ENCODE peak calls at places on chromosomes 7 and 10, in six cellular contexts. Z, C, O, W, P and U are unnamed samples.

GRCh38 chr7:102890292-102890970 is 22.4 kb upstream of the LRRC17 start:
- DNase-seq in Z (no peak), C (no peak), O (no peak), W (no peak), P (no peak), U (peak; percentile 88)

GRCh38 chr10:100100651-100101525 is 19.2 kb upstream of the CPN1 start:
- DNase-seq in Z (no peak), C (no peak), O (no peak), W (no peak), P (no peak), U (peak; percentile 25)

GRCh38 chr10:21517134-21517982 is 8.1 kb downstream of the SKIDA1 start:
- DNase-seq in Z (peak; percentile 89), C (no peak), O (no peak), W (peak; percentile 71), P (peak; percentile 65), U (peak; percentile 69)

GRCh38 chr7:87853237-87853864 is 22.8 kb downstream of the SLC25A40 start:
- DNase-seq in Z (no peak), C (no peak), O (no peak), W (no peak), P (no peak), U (peak; percentile 15)

GRCh38 chr10:92419740-92420553 is 129.0 kb downstream of the MARCHF5 start:
- DNase-seq in Z (no peak), C (peak; percentile 77), O (no peak), W (peak; percentile 33), P (peak; percentile 56), U (no peak)

GRCh38 chr7:135773451-135773850 is 24.8 kb upstream of the FAM180A start:
- DNase-seq in Z (no peak), C (no peak), O (no peak), W (no peak), P (no peak), U (no peak)

GRCh38 chr10:94641480-94641879 is 42.0 kb upstream of the CYP2C18 start:
- DNase-seq in Z (no peak), C (no peak), O (no peak), W (no peak), P (no peak), U (no peak)

GRCh38 chr10:90372442-90372841 is 485.4 kb downstream of the HTR7 start:
- DNase-seq in Z (no peak), C (no peak), O (no peak), W (no peak), P (no peak), U (no peak)

GRCh38 chr7:70098133-70098561 is 499.9 kb downstream of the AUTS2 start:
- DNase-seq in Z (no peak), C (no peak), O (no peak), W (no peak), P (no peak), U (peak; percentile 6)

GRCh38 chr10:103451871-103452713 is at the start of gene CALHM2:
- DNase-seq in Z (peak; percentile 93), C (peak; percentile 92), O (no peak), W (peak; percentile 71), P (peak; percentile 27), U (no peak)
- TF ChIP-seq POLR2A in Z (no peak), C (no peak), O (no peak), W (no peak), P (no peak), U (no peak)

GRCh38 chr10:77910524-77911145 is 15.9 kb downstream of the DLG5 start:
- DNase-seq in Z (no peak), C (no peak), O (no peak), W (no peak), P (peak; percentile 51), U (no peak)
- TF ChIP-seq POLR2A in Z (no peak), C (no peak), O (no peak), W (no peak), P (no peak), U (no peak)

GRCh38 chr10:46286991-46287693 is at the start of gene ANTXRL:
- DNase-seq in Z (peak; percentile 76), C (peak; percentile 76), O (no peak), W (no peak), P (no peak), U (no peak)

GRCh38 chr10:46284286-46285229 is 2.2 kb upstream of the ANTXRL start:
- DNase-seq in Z (peak; percentile 97), C (peak; percentile 97), O (peak; percentile 21), W (peak; percentile 77), P (peak; percentile 95), U (peak; percentile 98)

GRCh38 chr10:46285966-46286620 is 704 bp upstream of the ANTXRL start:
- DNase-seq in Z (peak; percentile 72), C (peak; percentile 70), O (no peak), W (no peak), P (no peak), U (no peak)

GRCh38 chr10:46283945-46284285 is 2.9 kb upstream of the ANTXRL start:
- DNase-seq in Z (peak; percentile 83), C (peak; percentile 66), O (no peak), W (no peak), P (no peak), U (no peak)

GRCh38 chr10:46285300-46285699 is 1.5 kb upstream of the ANTXRL start:
- DNase-seq in Z (peak; percentile 40), C (no peak), O (no peak), W (no peak), P (peak; percentile 41), U (no peak)
- TF ChIP-seq POLR2A in Z (no peak), C (no peak), O (no peak), W (no peak), P (no peak), U (no peak)

GRCh38 chr10:50624866-50625491 is 1.2 kb upstream of the SGMS1 start:
- DNase-seq in Z (peak; percentile 91), C (no peak), O (peak; percentile 27), W (peak; percentile 73), P (peak; percentile 95), U (peak; percentile 87)
- TF ChIP-seq POLR2A in Z (no peak), C (no peak), O (no peak), W (no peak), P (peak; percentile 68), U (peak; percentile 49)

GRCh38 chr7:47571355-47572100 is 10.4 kb downstream of the TNS3 start:
- DNase-seq in Z (no peak), C (peak; percentile 92), O (no peak), W (peak; percentile 95), P (no peak), U (peak; percentile 47)
- TF ChIP-seq POLR2A in Z (no peak), C (no peak), O (no peak), W (no peak), P (peak; percentile 64), U (no peak)

GRCh38 chr10:70816220-70816894 is 609 bp downstream of the SGPL1 start:
- DNase-seq in Z (peak; percentile 91), C (peak; percentile 89), O (no peak), W (peak; percentile 84), P (peak; percentile 38), U (peak; percentile 65)

GRCh38 chr10:70811881-70812280 is 3.9 kb upstream of the SGPL1 start:
- DNase-seq in Z (no peak), C (no peak), O (no peak), W (no peak), P (no peak), U (no peak)

GRCh38 chr10:70814126-70814525 is 1.6 kb upstream of the SGPL1 start:
- DNase-seq in Z (no peak), C (no peak), O (no peak), W (no peak), P (no peak), U (no peak)

GRCh38 chr10:70812814-70813213 is 2.9 kb upstream of the SGPL1 start:
- DNase-seq in Z (no peak), C (no peak), O (no peak), W (no peak), P (no peak), U (no peak)

GRCh38 chr10:70815504-70816219 is at the start of gene SGPL1:
- DNase-seq in Z (peak; percentile 96), C (peak; percentile 97), O (peak; percentile 20), W (peak; percentile 82), P (peak; percentile 83), U (peak; percentile 87)
- TF ChIP-seq POLR2A in Z (no peak), C (no peak), O (peak; percentile 40), W (no peak), P (no peak), U (peak; percentile 60)

GRCh38 chr7:33108931-33109757 is at the start of gene RP9:
- DNase-seq in Z (peak; percentile 90), C (peak; percentile 95), O (no peak), W (peak; percentile 56), P (peak; percentile 89), U (peak; percentile 93)
- TF ChIP-seq POLR2A in Z (no peak), C (no peak), O (peak; percentile 14), W (peak; percentile 19), P (peak; percentile 52), U (peak; percentile 90)

GRCh38 chr10:110569736-110570135 is 2.2 kb downstream of the SMC3 start:
- DNase-seq in Z (no peak), C (no peak), O (no peak), W (no peak), P (peak; percentile 13), U (no peak)

GRCh38 chr10:110566472-110567200 is 859 bp upstream of the SMC3 start:
- DNase-seq in Z (no peak), C (peak; percentile 73), O (no peak), W (no peak), P (peak; percentile 42), U (peak; percentile 36)

GRCh38 chr10:110569120-110569519 is 1.6 kb downstream of the SMC3 start:
- DNase-seq in Z (no peak), C (peak; percentile 20), O (no peak), W (no peak), P (peak; percentile 22), U (no peak)

GRCh38 chr10:110568055-110568735 is 700 bp downstream of the SMC3 start:
- DNase-seq in Z (peak; percentile 88), C (peak; percentile 94), O (no peak), W (peak; percentile 39), P (peak; percentile 86), U (peak; percentile 82)

DNA sequence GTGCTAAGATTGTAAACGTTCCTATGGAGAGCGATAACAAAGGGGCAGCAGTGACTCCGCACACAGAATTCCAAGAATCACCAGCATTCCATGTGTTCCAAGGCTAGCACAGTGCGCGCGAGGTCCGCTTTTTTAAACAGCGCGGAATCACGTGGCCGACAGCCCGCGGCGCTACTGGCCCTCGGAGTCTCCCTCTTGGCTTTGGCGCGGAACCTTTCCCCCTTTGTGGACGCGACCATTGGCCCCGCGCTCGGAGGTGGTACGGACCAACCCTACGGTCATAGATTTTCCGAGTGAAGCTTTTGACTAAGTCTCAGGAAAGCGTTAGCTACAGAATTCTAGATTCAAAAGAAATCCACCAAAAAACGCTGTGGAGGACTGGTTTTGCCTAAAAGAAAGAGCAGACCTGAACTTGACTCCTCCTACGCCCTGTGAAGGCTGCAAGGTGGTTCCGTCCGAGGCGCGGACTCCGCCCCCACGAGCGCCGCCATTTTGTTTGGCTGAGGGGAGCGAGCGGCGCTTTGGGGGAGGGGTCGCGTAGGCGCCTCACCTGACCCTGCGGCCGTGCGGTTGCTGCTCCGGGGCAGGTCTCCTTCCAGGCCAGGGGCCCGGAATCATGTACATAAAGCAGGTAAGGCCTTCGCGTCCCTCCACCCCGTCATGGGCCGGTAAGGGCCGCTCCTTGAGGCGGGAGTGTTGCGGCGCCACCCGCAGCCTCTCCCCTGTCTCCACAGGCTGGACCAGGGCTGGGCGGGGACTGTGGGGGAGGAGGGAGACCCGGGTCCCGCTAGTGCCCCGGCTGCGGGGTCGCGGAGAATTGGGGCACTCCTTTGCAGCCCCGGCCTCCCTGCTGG is at the start of gene SMC3:
- DNase-seq in Z (peak; percentile 98), C (peak; percentile 96), O (peak; percentile 43), W (peak; percentile 93), P (peak; percentile 98), U (peak; percentile 95)
- TF ChIP-seq POLR2A in Z (no peak), C (no peak), O (peak; percentile 33), W (no peak), P (peak; percentile 73), U (peak; percentile 83)